ENCODE peak calls at places on chromosomes 11 and 22, in ten cellular contexts. One of them, this sample, is unnamed.
A peak's percentile ranks its signal among the peaks of the same experiment; 100 is the strongest.

GRCh38 chr11:18706330-18707243 is 8.0 kb downstream of the TMEM86A start:
- DNase-seq in posterior cingulate gyrus: no peak
- DNase-seq in pons: peak; percentile 56
- DNase-seq in amygdala: peak; percentile 54
- DNase-seq in LoVo: no peak
- DNase-seq in activated CD4-positive, alpha-beta memory T cell treated with anti-CD3 and anti-CD28 coated beads, Interleukin-2, amount 10 ng/mL, durations not matched to agents 7 days and 5 days: peak; percentile 59
- DNase-seq in KG1: no peak
- DNase-seq in thoracic aorta: peak; percentile 48
- DNase-seq in HEK293T: no peak
- DNase-seq in AG09309: no peak
- DNase-seq in this sample: no peak

GRCh38 chr22:43631846-43632245 is 180.3 kb downstream of the EFCAB6 start:
- DNase-seq in HEK293T: no peak
- DNase-seq in thoracic aorta: no peak
- DNase-seq in KG1: no peak
- DNase-seq in amygdala: no peak
- DNase-seq in posterior cingulate gyrus: no peak
- DNase-seq in LoVo: no peak
- DNase-seq in pons: no peak
- DNase-seq in activated CD4-positive, alpha-beta memory T cell treated with anti-CD3 and anti-CD28 coated beads, Interleukin-2, amount 10 ng/mL, durations not matched to agents 7 days and 5 days: no peak
- DNase-seq in AG09309: no peak
- DNase-seq in this sample: no peak

GRCh38 chr11:46463701-46464100 is 72.1 kb upstream of the CHRM4 start:
- DNase-seq in activated CD4-positive, alpha-beta memory T cell treated with anti-CD3 and anti-CD28 coated beads, Interleukin-2, amount 10 ng/mL, durations not matched to agents 7 days and 5 days: no peak
- DNase-seq in amygdala: no peak
- DNase-seq in pons: no peak
- DNase-seq in thoracic aorta: no peak
- DNase-seq in HEK293T: no peak
- DNase-seq in posterior cingulate gyrus: no peak
- DNase-seq in LoVo: no peak
- DNase-seq in AG09309: no peak
- DNase-seq in KG1: no peak
- DNase-seq in this sample: no peak

GRCh38 chr11:57604289-57605010 is 7.0 kb downstream of the SERPING1 start:
- DNase-seq in KG1: peak; percentile 67
- DNase-seq in LoVo: no peak
- DNase-seq in HEK293T: no peak
- DNase-seq in posterior cingulate gyrus: no peak
- DNase-seq in pons: no peak
- DNase-seq in activated CD4-positive, alpha-beta memory T cell treated with anti-CD3 and anti-CD28 coated beads, Interleukin-2, amount 10 ng/mL, durations not matched to agents 7 days and 5 days: no peak
- DNase-seq in amygdala: no peak
- DNase-seq in AG09309: no peak
- DNase-seq in thoracic aorta: no peak
- DNase-seq in this sample: no peak

GRCh38 chr11:65814131-65814959 is 19.4 kb upstream of the SNX32 start:
- DNase-seq in HEK293T: no peak
- DNase-seq in pons: peak; percentile 61
- DNase-seq in activated CD4-positive, alpha-beta memory T cell treated with anti-CD3 and anti-CD28 coated beads, Interleukin-2, amount 10 ng/mL, durations not matched to agents 7 days and 5 days: no peak
- DNase-seq in KG1: no peak
- DNase-seq in thoracic aorta: no peak
- DNase-seq in LoVo: no peak
- DNase-seq in posterior cingulate gyrus: no peak
- DNase-seq in amygdala: no peak
- DNase-seq in AG09309: no peak
- DNase-seq in this sample: peak; percentile 15

GRCh38 chr11:115939104-115939503 is 434.9 kb upstream of the CADM1 start:
- DNase-seq in pons: no peak
- DNase-seq in AG09309: no peak
- DNase-seq in thoracic aorta: no peak
- DNase-seq in KG1: no peak
- DNase-seq in LoVo: no peak
- DNase-seq in amygdala: no peak
- DNase-seq in HEK293T: no peak
- DNase-seq in posterior cingulate gyrus: no peak
- DNase-seq in activated CD4-positive, alpha-beta memory T cell treated with anti-CD3 and anti-CD28 coated beads, Interleukin-2, amount 10 ng/mL, durations not matched to agents 7 days and 5 days: no peak
- DNase-seq in this sample: peak; percentile 54

GRCh38 chr11:69374110-69374981 is 80.4 kb downstream of the MYEOV start:
- DNase-seq in pons: no peak
- DNase-seq in HEK293T: no peak
- DNase-seq in KG1: no peak
- DNase-seq in amygdala: no peak
- DNase-seq in activated CD4-positive, alpha-beta memory T cell treated with anti-CD3 and anti-CD28 coated beads, Interleukin-2, amount 10 ng/mL, durations not matched to agents 7 days and 5 days: no peak
- DNase-seq in thoracic aorta: no peak
- DNase-seq in LoVo: no peak
- DNase-seq in posterior cingulate gyrus: peak; percentile 27
- DNase-seq in AG09309: no peak
- DNase-seq in this sample: no peak

GRCh38 chr11:73659961-73660360 is 13.6 kb downstream of the PLEKHB1 start:
- DNase-seq in AG09309: no peak
- DNase-seq in thoracic aorta: no peak
- DNase-seq in LoVo: no peak
- DNase-seq in posterior cingulate gyrus: no peak
- DNase-seq in activated CD4-positive, alpha-beta memory T cell treated with anti-CD3 and anti-CD28 coated beads, Interleukin-2, amount 10 ng/mL, durations not matched to agents 7 days and 5 days: no peak
- DNase-seq in HEK293T: no peak
- DNase-seq in amygdala: no peak
- DNase-seq in pons: no peak
- DNase-seq in KG1: no peak
- DNase-seq in this sample: no peak

GRCh38 chr22:45308624-45309421 is 911 bp upstream of the FAM118A start:
- DNase-seq in AG09309: no peak
- DNase-seq in HEK293T: no peak
- DNase-seq in pons: no peak
- DNase-seq in KG1: no peak
- DNase-seq in thoracic aorta: no peak
- DNase-seq in activated CD4-positive, alpha-beta memory T cell treated with anti-CD3 and anti-CD28 coated beads, Interleukin-2, amount 10 ng/mL, durations not matched to agents 7 days and 5 days: no peak
- DNase-seq in posterior cingulate gyrus: no peak
- DNase-seq in LoVo: peak; percentile 67
- DNase-seq in amygdala: no peak
- DNase-seq in this sample: no peak

GRCh38 chr11:73402834-73403185 is 26.6 kb downstream of the RELT start:
- DNase-seq in AG09309: no peak
- DNase-seq in HEK293T: no peak
- DNase-seq in amygdala: no peak
- DNase-seq in thoracic aorta: no peak
- DNase-seq in LoVo: no peak
- DNase-seq in posterior cingulate gyrus: no peak
- DNase-seq in pons: no peak
- DNase-seq in KG1: no peak
- DNase-seq in activated CD4-positive, alpha-beta memory T cell treated with anti-CD3 and anti-CD28 coated beads, Interleukin-2, amount 10 ng/mL, durations not matched to agents 7 days and 5 days: no peak
- DNase-seq in this sample: no peak

GRCh38 chr11:9263840-9264380 is 1.2 kb downstream of the DENND5A start:
- DNase-seq in amygdala: no peak
- DNase-seq in activated CD4-positive, alpha-beta memory T cell treated with anti-CD3 and anti-CD28 coated beads, Interleukin-2, amount 10 ng/mL, durations not matched to agents 7 days and 5 days: peak; percentile 35
- DNase-seq in posterior cingulate gyrus: no peak
- DNase-seq in HEK293T: no peak
- DNase-seq in pons: peak; percentile 65
- DNase-seq in AG09309: no peak
- DNase-seq in thoracic aorta: no peak
- DNase-seq in LoVo: no peak
- DNase-seq in KG1: no peak
- DNase-seq in this sample: peak; percentile 27

GRCh38 chr11:123047947-123048293 is 14.0 kb downstream of the HSPA8 start:
- DNase-seq in posterior cingulate gyrus: no peak
- DNase-seq in activated CD4-positive, alpha-beta memory T cell treated with anti-CD3 and anti-CD28 coated beads, Interleukin-2, amount 10 ng/mL, durations not matched to agents 7 days and 5 days: no peak
- DNase-seq in AG09309: no peak
- DNase-seq in KG1: no peak
- DNase-seq in HEK293T: no peak
- DNase-seq in amygdala: no peak
- DNase-seq in pons: no peak
- DNase-seq in LoVo: no peak
- DNase-seq in thoracic aorta: no peak
- DNase-seq in this sample: no peak

GRCh38 chr11:37110383-37110782 is 512.3 kb upstream of the RAG2 start:
- DNase-seq in HEK293T: no peak
- DNase-seq in pons: no peak
- DNase-seq in amygdala: no peak
- DNase-seq in KG1: no peak
- DNase-seq in LoVo: no peak
- DNase-seq in activated CD4-positive, alpha-beta memory T cell treated with anti-CD3 and anti-CD28 coated beads, Interleukin-2, amount 10 ng/mL, durations not matched to agents 7 days and 5 days: no peak
- DNase-seq in posterior cingulate gyrus: no peak
- DNase-seq in thoracic aorta: no peak
- DNase-seq in AG09309: no peak
- DNase-seq in this sample: no peak

GRCh38 chr11:122779047-122779629 is 59.2 kb upstream of the CRTAM start:
- DNase-seq in AG09309: no peak
- DNase-seq in activated CD4-positive, alpha-beta memory T cell treated with anti-CD3 and anti-CD28 coated beads, Interleukin-2, amount 10 ng/mL, durations not matched to agents 7 days and 5 days: no peak
- DNase-seq in HEK293T: no peak
- DNase-seq in KG1: no peak
- DNase-seq in LoVo: no peak
- DNase-seq in amygdala: no peak
- DNase-seq in thoracic aorta: no peak
- DNase-seq in posterior cingulate gyrus: no peak
- DNase-seq in pons: no peak
- DNase-seq in this sample: no peak

GRCh38 chr11:64947202-64947814 is 11.6 kb upstream of the GPHA2 start:
- DNase-seq in pons: no peak
- DNase-seq in AG09309: no peak
- DNase-seq in HEK293T: no peak
- DNase-seq in amygdala: no peak
- DNase-seq in KG1: no peak
- DNase-seq in LoVo: no peak
- DNase-seq in activated CD4-positive, alpha-beta memory T cell treated with anti-CD3 and anti-CD28 coated beads, Interleukin-2, amount 10 ng/mL, durations not matched to agents 7 days and 5 days: no peak
- DNase-seq in posterior cingulate gyrus: no peak
- DNase-seq in thoracic aorta: no peak
- DNase-seq in this sample: no peak

GRCh38 chr11:3083321-3083720 is 26.1 kb upstream of the CARS1 start:
- DNase-seq in posterior cingulate gyrus: no peak
- DNase-seq in thoracic aorta: no peak
- DNase-seq in LoVo: no peak
- DNase-seq in amygdala: no peak
- DNase-seq in activated CD4-positive, alpha-beta memory T cell treated with anti-CD3 and anti-CD28 coated beads, Interleukin-2, amount 10 ng/mL, durations not matched to agents 7 days and 5 days: no peak
- DNase-seq in AG09309: no peak
- DNase-seq in HEK293T: no peak
- DNase-seq in pons: no peak
- DNase-seq in KG1: no peak
- DNase-seq in this sample: no peak

GRCh38 chr11:131875611-131876010 is 505.2 kb downstream of the NTM start:
- DNase-seq in posterior cingulate gyrus: no peak
- DNase-seq in HEK293T: no peak
- DNase-seq in pons: peak; percentile 27
- DNase-seq in KG1: no peak
- DNase-seq in amygdala: no peak
- DNase-seq in AG09309: no peak
- DNase-seq in LoVo: no peak
- DNase-seq in activated CD4-positive, alpha-beta memory T cell treated with anti-CD3 and anti-CD28 coated beads, Interleukin-2, amount 10 ng/mL, durations not matched to agents 7 days and 5 days: no peak
- DNase-seq in thoracic aorta: no peak
- DNase-seq in this sample: no peak

GRCh38 chr11:67274768-67275605 is 8.7 kb downstream of the GRK2 start:
- DNase-seq in amygdala: no peak
- DNase-seq in KG1: no peak
- DNase-seq in HEK293T: no peak
- DNase-seq in AG09309: no peak
- DNase-seq in activated CD4-positive, alpha-beta memory T cell treated with anti-CD3 and anti-CD28 coated beads, Interleukin-2, amount 10 ng/mL, durations not matched to agents 7 days and 5 days: no peak
- DNase-seq in posterior cingulate gyrus: no peak
- DNase-seq in thoracic aorta: no peak
- DNase-seq in LoVo: no peak
- DNase-seq in pons: no peak
- DNase-seq in this sample: no peak

GRCh38 chr11:42591841-42592240 is 720.0 kb upstream of the API5 start:
- DNase-seq in KG1: no peak
- DNase-seq in thoracic aorta: no peak
- DNase-seq in pons: no peak
- DNase-seq in activated CD4-positive, alpha-beta memory T cell treated with anti-CD3 and anti-CD28 coated beads, Interleukin-2, amount 10 ng/mL, durations not matched to agents 7 days and 5 days: no peak
- DNase-seq in HEK293T: no peak
- DNase-seq in amygdala: no peak
- DNase-seq in LoVo: no peak
- DNase-seq in AG09309: no peak
- DNase-seq in posterior cingulate gyrus: no peak
- DNase-seq in this sample: no peak

GRCh38 chr11:63565728-63566127 is 2.5 kb upstream of the PLAAT2 start:
- DNase-seq in thoracic aorta: no peak
- DNase-seq in activated CD4-positive, alpha-beta memory T cell treated with anti-CD3 and anti-CD28 coated beads, Interleukin-2, amount 10 ng/mL, durations not matched to agents 7 days and 5 days: no peak
- DNase-seq in posterior cingulate gyrus: no peak
- DNase-seq in amygdala: no peak
- DNase-seq in AG09309: no peak
- DNase-seq in pons: no peak
- DNase-seq in LoVo: no peak
- DNase-seq in KG1: no peak
- DNase-seq in HEK293T: no peak
- DNase-seq in this sample: no peak

GRCh38 chr11:12174145-12175143 is 64.1 kb downstream of the MICAL2 start:
- DNase-seq in pons: peak; percentile 41
- DNase-seq in amygdala: no peak
- DNase-seq in LoVo: no peak
- DNase-seq in posterior cingulate gyrus: no peak
- DNase-seq in thoracic aorta: no peak
- DNase-seq in KG1: peak; percentile 34
- DNase-seq in AG09309: no peak
- DNase-seq in HEK293T: no peak
- DNase-seq in activated CD4-positive, alpha-beta memory T cell treated with anti-CD3 and anti-CD28 coated beads, Interleukin-2, amount 10 ng/mL, durations not matched to agents 7 days and 5 days: peak; percentile 35
- DNase-seq in this sample: no peak

GRCh38 chr11:102971766-102972165 is 16.2 kb upstream of the MMP13 start:
- DNase-seq in AG09309: peak; percentile 80
- DNase-seq in pons: no peak
- DNase-seq in amygdala: no peak
- DNase-seq in posterior cingulate gyrus: no peak
- DNase-seq in thoracic aorta: no peak
- DNase-seq in LoVo: no peak
- DNase-seq in activated CD4-positive, alpha-beta memory T cell treated with anti-CD3 and anti-CD28 coated beads, Interleukin-2, amount 10 ng/mL, durations not matched to agents 7 days and 5 days: no peak
- DNase-seq in HEK293T: no peak
- DNase-seq in KG1: no peak
- DNase-seq in this sample: no peak

GRCh38 chr11:69000831-69001245 is 12.2 kb downstream of the MRGPRF start:
- DNase-seq in HEK293T: no peak
- DNase-seq in thoracic aorta: no peak
- DNase-seq in activated CD4-positive, alpha-beta memory T cell treated with anti-CD3 and anti-CD28 coated beads, Interleukin-2, amount 10 ng/mL, durations not matched to agents 7 days and 5 days: no peak
- DNase-seq in AG09309: peak; percentile 56
- DNase-seq in amygdala: no peak
- DNase-seq in posterior cingulate gyrus: peak; percentile 9
- DNase-seq in LoVo: no peak
- DNase-seq in pons: peak; percentile 11
- DNase-seq in KG1: no peak
- DNase-seq in this sample: peak; percentile 91